ENCODE peak calls at places on chromosomes 12 and 14, in ten cellular contexts. R is testis; Y is effector memory CD4-positive, alpha-beta T cell; L is ovary; Z is CD8-positive, alpha-beta memory T cell; O is CD4-positive, alpha-beta T cell; J is neuronal stem cell; Q is tibial artery; C is A549; K is brain microvascular endothelial cell. A is an unnamed sample.

GRCh38 chr14:102885686-102886447 is 36.6 kb upstream of the AMN start:
- DNase-seq in Z (no peak), Q (no peak), C (no peak), R (no peak), K (no peak), O (no peak), L (no peak), Y (no peak), J (no peak), A (no peak)

GRCh38 chr12:25135531-25136154 is 59.3 kb downstream of the DNAI7 start:
- DNase-seq in L (no peak), R (no peak), Q (no peak), Y (no peak), K (no peak), C (no peak), O (no peak), J (no peak), Z (no peak), A (no peak)

GRCh38 chr12:3677609-3678008 is 75.3 kb downstream of the CRACR2A start:
- DNase-seq in K (no peak), R (no peak), C (no peak), Q (no peak), Z (no peak), O (no peak), Y (no peak), J (no peak), L (no peak), A (no peak)

GRCh38 chr12:110466791-110467190 is 1.3 kb downstream of the GPN3 start:
- DNase-seq in Y (no peak), O (no peak), R (no peak), Q (no peak), J (no peak), K (no peak), C (no peak), L (no peak), Z (no peak), A (no peak)

GRCh38 chr14:33332497-33332896 is 393.8 kb downstream of the NPAS3 start:
- DNase-seq in Q (no peak), O (no peak), K (no peak), J (no peak), R (no peak), Y (no peak), C (no peak), Z (no peak), L (no peak), A (no peak)

GRCh38 chr12:70994217-70994788 is 73.8 kb upstream of the PTPRR start:
- DNase-seq in Z (no peak), L (no peak), Y (no peak), K (peak; percentile 41), O (no peak), R (no peak), J (no peak), Q (no peak), C (no peak), A (no peak)

GRCh38 chr14:102320033-102320660 is 601 bp downstream of the ZNF839 start:
- DNase-seq in O (peak; percentile 23), L (peak; percentile 55), Y (no peak), Z (peak; percentile 26), R (peak; percentile 37), Q (peak; percentile 78), C (peak; percentile 36), J (no peak), K (peak; percentile 42), A (no peak)

GRCh38 chr14:60506010-60506409 is 2.9 kb upstream of the SIX6 start:
- DNase-seq in O (no peak), Z (no peak), K (no peak), R (no peak), L (no peak), Y (no peak), C (no peak), Q (no peak), J (no peak), A (no peak)

GRCh38 chr14:71684323-71684722 is 247.9 kb upstream of the RGS6 start:
- DNase-seq in R (no peak), C (no peak), J (no peak), K (no peak), O (no peak), Y (no peak), Q (no peak), Z (no peak), L (no peak), A (no peak)

GRCh38 chr14:23895480-23895879 is 58.1 kb upstream of the DHRS4 start:
- DNase-seq in J (no peak), C (no peak), Q (no peak), Y (no peak), Z (no peak), R (no peak), O (no peak), L (no peak), K (no peak), A (no peak)

GRCh38 chr12:111067498-111067897 is 147.1 kb upstream of the MYL2 start:
- DNase-seq in O (no peak), Y (no peak), R (no peak), K (no peak), Z (no peak), J (no peak), L (no peak), C (no peak), Q (no peak), A (no peak)

GRCh38 chr12:48351022-48351708 is 446 bp upstream of the ZNF641 start:
- DNase-seq in O (no peak), C (peak; percentile 28), K (peak; percentile 66), Y (no peak), Q (peak; percentile 89), L (peak; percentile 82), J (peak; percentile 83), R (peak; percentile 83), Z (no peak), A (peak; percentile 84)

GRCh38 chr14:104677506-104678332 is 11.7 kb upstream of the INF2 start:
- DNase-seq in Q (peak; percentile 90), J (peak; percentile 59), L (peak; percentile 65), Y (peak; percentile 43), O (peak; percentile 44), C (peak; percentile 75), K (peak; percentile 55), Z (peak; percentile 40), R (peak; percentile 85), A (peak; percentile 74)

GRCh38 chr14:104680806-104681688 is 8.4 kb upstream of the INF2 start:
- DNase-seq in C (peak; percentile 87), L (no peak), Z (no peak), O (no peak), Y (no peak), Q (peak; percentile 95), R (peak; percentile 59), J (no peak), K (peak; percentile 74), A (no peak)

GRCh38 chr14:104680056-104680805 is 9.2 kb upstream of the INF2 start:
- DNase-seq in Q (peak; percentile 90), Z (no peak), O (no peak), J (no peak), K (peak; percentile 80), C (peak; percentile 85), R (no peak), L (no peak), Y (no peak), A (no peak)

GRCh38 chr14:104678346-104678745 is 11.1 kb upstream of the INF2 start:
- DNase-seq in R (no peak), L (peak; percentile 48), K (no peak), J (no peak), Z (no peak), O (no peak), Q (peak; percentile 77), Y (no peak), C (no peak), A (no peak)

DNA sequence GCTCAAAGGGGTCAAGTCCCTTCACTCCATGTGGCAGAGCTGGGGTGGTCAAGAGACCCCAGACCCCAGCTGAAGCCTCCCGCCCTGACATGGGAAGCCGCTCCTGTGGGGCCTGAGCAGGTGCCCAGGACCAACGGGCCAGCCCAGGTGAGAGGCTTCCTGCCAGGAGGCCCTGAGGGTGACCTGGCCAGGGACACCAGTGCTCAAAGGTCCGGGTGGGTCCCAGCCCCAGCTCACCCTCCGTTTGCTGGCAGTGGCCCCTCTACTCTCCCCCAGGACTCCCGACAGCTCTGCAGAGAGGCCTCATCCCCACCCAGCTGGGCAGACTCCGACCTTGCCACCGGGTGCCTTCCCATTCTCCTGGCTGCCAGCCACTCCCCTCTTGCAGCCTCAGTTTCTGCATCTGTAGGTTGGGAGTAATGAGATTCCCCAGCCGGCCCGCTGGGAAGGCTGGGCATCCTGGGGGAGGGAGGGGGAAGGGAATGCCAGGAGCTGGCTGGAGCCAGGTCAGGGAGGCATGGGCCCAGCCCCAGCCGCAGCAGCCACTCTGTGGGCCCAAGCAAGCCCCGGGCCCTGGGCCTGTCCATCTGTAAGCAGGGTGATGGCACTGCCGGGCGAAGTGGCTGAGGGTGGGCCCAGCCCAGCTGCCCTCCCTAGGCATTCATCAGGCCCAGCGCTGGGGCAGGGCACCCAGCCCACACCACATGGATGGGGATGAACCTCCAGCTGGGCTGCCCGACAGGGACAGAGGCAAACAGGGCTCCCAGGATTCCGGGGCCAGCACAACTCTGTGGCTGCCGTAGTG is 10.3 kb upstream of the INF2 start:
- DNase-seq in K (no peak), O (no peak), J (no peak), Z (no peak), Y (no peak), Q (peak; percentile 70), R (no peak), C (no peak), L (no peak), A (no peak)
- H3K27ac ChIP-seq in K (no peak overlapping the region), O (no peak overlapping the region), J (no peak overlapping the region), Z (peak overlapping the region; percentile 59), Y (no peak overlapping the region), Q (peak overlapping the region; percentile 91), R (peak overlapping the region; percentile 79), C (peak overlapping the region; percentile 98), L (no peak overlapping the region), A (peak overlapping the region; percentile 84)

GRCh38 chr14:76926521-76927251 is 100.5 kb downstream of the LRRC74A start:
- DNase-seq in J (no peak), Y (peak; percentile 75), C (no peak), K (peak; percentile 54), L (peak; percentile 77), R (peak; percentile 85), Z (peak; percentile 46), Q (peak; percentile 77), O (peak; percentile 44), A (no peak)
- H3K27ac ChIP-seq in J (no peak overlapping the region), Y (peak overlapping the region; percentile 84), C (peak overlapping the region; percentile 62), K (no peak overlapping the region), L (peak overlapping the region; percentile 69), R (no peak overlapping the region), Z (peak overlapping the region; percentile 53), Q (no peak overlapping the region), O (peak overlapping the region; percentile 64), A (no peak overlapping the region)

GRCh38 chr14:75070383-75070782 is 942 bp downstream of the ZC2HC1C start:
- DNase-seq in Q (no peak), C (no peak), L (no peak), Y (no peak), Z (no peak), R (no peak), K (no peak), O (no peak), J (no peak), A (no peak)
- H3K27ac ChIP-seq in Q (peak overlapping the region; percentile 86), C (peak overlapping the region; percentile 95), L (no peak overlapping the region), Y (no peak overlapping the region), Z (peak overlapping the region; percentile 38), R (peak overlapping the region; percentile 81), K (no peak overlapping the region), O (no peak overlapping the region), J (no peak overlapping the region), A (peak overlapping the region; percentile 88)

DNA sequence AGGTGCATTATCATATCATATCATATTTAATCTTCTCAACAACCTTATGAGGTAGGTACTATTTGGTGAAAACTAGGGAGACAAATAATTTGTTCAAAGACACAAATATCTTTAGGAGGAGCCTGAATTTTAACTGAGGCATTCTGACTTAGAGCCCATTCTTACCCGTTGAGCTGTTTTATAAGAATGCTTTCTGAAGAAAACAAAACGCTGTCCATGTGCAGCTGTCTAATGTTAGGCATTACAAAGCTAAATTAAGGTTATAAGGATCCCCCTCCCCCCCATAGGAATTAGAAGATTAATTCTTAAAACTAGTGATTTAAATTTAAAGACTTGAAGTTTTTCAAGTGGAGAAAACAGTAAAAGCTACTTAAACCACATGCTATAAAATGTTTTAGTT is 6.4 kb downstream of the KTN1 start:
- DNase-seq in O (no peak), C (no peak), Y (no peak), K (no peak), Z (no peak), R (no peak), L (no peak), Q (no peak), J (no peak), A (no peak)
- H3K27ac ChIP-seq in O (no peak overlapping the region), C (no peak overlapping the region), Y (no peak overlapping the region), K (peak overlapping the region; percentile 16), Z (no peak overlapping the region), R (no peak overlapping the region), L (no peak overlapping the region), Q (no peak overlapping the region), J (no peak overlapping the region), A (peak overlapping the region; percentile 2)